ENCODE peak calls at places on chromosomes 3 and 15, in seven cellular contexts. One of them, this sample, is unnamed.

GRCh38 chr3:9949626-9950025 is 2.6 kb downstream of the PRRT3 start:
- DNase-seq in IMR-90: no peak
- DNase-seq in mesenchymal stem cell: no peak
- DNase-seq in neuronal stem cell: no peak
- DNase-seq in mesendoderm: no peak
- DNase-seq in H1: no peak
- DNase-seq in trophoblast cell: no peak
- DNase-seq in this sample: no peak

GRCh38 chr15:65902373-65902772 is 33.1 kb downstream of the RAB11A start:
- DNase-seq in IMR-90: peak; percentile 6
- DNase-seq in mesenchymal stem cell: peak; percentile 12
- DNase-seq in neuronal stem cell: no peak
- DNase-seq in mesendoderm: peak; percentile 86
- DNase-seq in H1: peak; percentile 13
- DNase-seq in trophoblast cell: peak; percentile 93
- DNase-seq in this sample: peak; percentile 81

GRCh38 chr15:75809986-75810750 is 33.1 kb upstream of the UBE2Q2 start:
- DNase-seq in IMR-90: no peak
- DNase-seq in mesenchymal stem cell: peak; percentile 13
- DNase-seq in neuronal stem cell: no peak
- DNase-seq in mesendoderm: peak; percentile 86
- DNase-seq in H1: peak; percentile 33
- DNase-seq in trophoblast cell: peak; percentile 64
- DNase-seq in this sample: peak; percentile 72

GRCh38 chr3:152325136-152325535 is 56.4 kb downstream of the MBNL1 start:
- DNase-seq in IMR-90: no peak
- DNase-seq in mesenchymal stem cell: no peak
- DNase-seq in neuronal stem cell: no peak
- DNase-seq in mesendoderm: no peak
- DNase-seq in H1: no peak
- DNase-seq in trophoblast cell: no peak
- DNase-seq in this sample: no peak

GRCh38 chr3:61615643-61616042 is 54.3 kb downstream of the PTPRG start:
- DNase-seq in IMR-90: no peak
- DNase-seq in mesenchymal stem cell: no peak
- DNase-seq in neuronal stem cell: no peak
- DNase-seq in mesendoderm: no peak
- DNase-seq in H1: no peak
- DNase-seq in trophoblast cell: no peak
- DNase-seq in this sample: no peak

GRCh38 chr3:113607219-113607596 is 74.9 kb downstream of the SIDT1 start:
- DNase-seq in IMR-90: no peak
- DNase-seq in mesenchymal stem cell: no peak
- DNase-seq in neuronal stem cell: no peak
- DNase-seq in mesendoderm: peak; percentile 26
- DNase-seq in H1: no peak
- DNase-seq in trophoblast cell: no peak
- DNase-seq in this sample: no peak

GRCh38 chr15:74196175-74196574 is 6.4 kb downstream of the STRA6 start:
- DNase-seq in IMR-90: peak; percentile 93
- DNase-seq in mesenchymal stem cell: peak; percentile 91
- DNase-seq in neuronal stem cell: no peak
- DNase-seq in mesendoderm: no peak
- DNase-seq in H1: no peak
- DNase-seq in trophoblast cell: no peak
- DNase-seq in this sample: no peak

GRCh38 chr3:13416002-13416793 is 3.9 kb downstream of the NUP210 start:
- DNase-seq in IMR-90: no peak
- DNase-seq in mesenchymal stem cell: no peak
- DNase-seq in neuronal stem cell: no peak
- DNase-seq in mesendoderm: peak; percentile 33
- DNase-seq in H1: no peak
- DNase-seq in trophoblast cell: no peak
- DNase-seq in this sample: peak; percentile 60

GRCh38 chr3:120160050-120160449 is 65.8 kb upstream of the GSK3B start:
- DNase-seq in IMR-90: peak; percentile 98
- DNase-seq in mesenchymal stem cell: peak; percentile 95
- DNase-seq in neuronal stem cell: no peak
- DNase-seq in mesendoderm: peak; percentile 95
- DNase-seq in H1: no peak
- DNase-seq in trophoblast cell: peak; percentile 99
- DNase-seq in this sample: no peak

GRCh38 chr15:88901713-88902490 is 6.6 kb upstream of the HAPLN3 start:
- DNase-seq in IMR-90: no peak
- DNase-seq in mesenchymal stem cell: no peak
- DNase-seq in neuronal stem cell: no peak
- DNase-seq in mesendoderm: no peak
- DNase-seq in H1: no peak
- DNase-seq in trophoblast cell: no peak
- DNase-seq in this sample: no peak

GRCh38 chr15:69450968-69451695 is 1.5 kb upstream of the RPLP1 start:
- DNase-seq in IMR-90: no peak
- DNase-seq in mesenchymal stem cell: no peak
- DNase-seq in neuronal stem cell: no peak
- DNase-seq in mesendoderm: no peak
- DNase-seq in H1: no peak
- DNase-seq in trophoblast cell: no peak
- DNase-seq in this sample: no peak

GRCh38 chr15:57227899-57228298 is 148.4 kb upstream of the CGNL1 start:
- DNase-seq in IMR-90: peak; percentile 73
- DNase-seq in mesenchymal stem cell: no peak
- DNase-seq in neuronal stem cell: no peak
- DNase-seq in mesendoderm: no peak
- DNase-seq in H1: no peak
- DNase-seq in trophoblast cell: no peak
- DNase-seq in this sample: no peak

GRCh38 chr15:43250785-43251184 is 15.9 kb downstream of the TGM5 start:
- DNase-seq in IMR-90: no peak
- DNase-seq in mesenchymal stem cell: no peak
- DNase-seq in neuronal stem cell: no peak
- DNase-seq in mesendoderm: no peak
- DNase-seq in H1: no peak
- DNase-seq in trophoblast cell: no peak
- DNase-seq in this sample: no peak

GRCh38 chr15:88395241-88395640 is 71.9 kb downstream of the MRPL46 start:
- DNase-seq in IMR-90: no peak
- DNase-seq in mesenchymal stem cell: no peak
- DNase-seq in neuronal stem cell: no peak
- DNase-seq in mesendoderm: no peak
- DNase-seq in H1: no peak
- DNase-seq in trophoblast cell: no peak
- DNase-seq in this sample: no peak

GRCh38 chr3:119937229-119937628 is 155.3 kb downstream of the NR1I2 start:
- DNase-seq in IMR-90: peak; percentile 10
- DNase-seq in mesenchymal stem cell: peak; percentile 20
- DNase-seq in neuronal stem cell: no peak
- DNase-seq in mesendoderm: peak; percentile 14
- DNase-seq in H1: no peak
- DNase-seq in trophoblast cell: no peak
- DNase-seq in this sample: no peak

GRCh38 chr15:65092911-65093792 is 16.6 kb downstream of the KBTBD13 start:
- DNase-seq in IMR-90: no peak
- DNase-seq in mesenchymal stem cell: no peak
- DNase-seq in neuronal stem cell: no peak
- DNase-seq in mesendoderm: no peak
- DNase-seq in H1: no peak
- DNase-seq in trophoblast cell: no peak
- DNase-seq in this sample: peak; percentile 24

GRCh38 chr3:98812851-98813374 is 49.8 kb downstream of the ST3GAL6 start:
- DNase-seq in IMR-90: peak; percentile 50
- DNase-seq in mesenchymal stem cell: peak; percentile 56
- DNase-seq in neuronal stem cell: no peak
- DNase-seq in mesendoderm: peak; percentile 38
- DNase-seq in H1: no peak
- DNase-seq in trophoblast cell: no peak
- DNase-seq in this sample: no peak

GRCh38 chr15:74540135-74540760 is 772 bp upstream of the ARID3B start:
- DNase-seq in IMR-90: peak; percentile 60
- DNase-seq in mesenchymal stem cell: peak; percentile 71
- DNase-seq in neuronal stem cell: no peak
- DNase-seq in mesendoderm: peak; percentile 41
- DNase-seq in H1: no peak
- DNase-seq in trophoblast cell: no peak
- DNase-seq in this sample: no peak

GRCh38 chr15:53675832-53676231 is 83.6 kb downstream of the WDR72 start:
- DNase-seq in IMR-90: no peak
- DNase-seq in mesenchymal stem cell: no peak
- DNase-seq in neuronal stem cell: no peak
- DNase-seq in mesendoderm: no peak
- DNase-seq in H1: no peak
- DNase-seq in trophoblast cell: peak; percentile 43
- DNase-seq in this sample: no peak

GRCh38 chr3:131141770-131142169 is 115.1 kb downstream of the NEK11 start:
- DNase-seq in IMR-90: no peak
- DNase-seq in mesenchymal stem cell: no peak
- DNase-seq in neuronal stem cell: no peak
- DNase-seq in mesendoderm: no peak
- DNase-seq in H1: no peak
- DNase-seq in trophoblast cell: no peak
- DNase-seq in this sample: no peak
- H2BK120ac ChIP-seq in IMR-90: no peak overlapping the region
- H2BK120ac ChIP-seq in mesenchymal stem cell: no peak overlapping the region
- H2BK120ac ChIP-seq in neuronal stem cell: no peak overlapping the region
- H2BK120ac ChIP-seq in mesendoderm: no peak overlapping the region
- H2BK120ac ChIP-seq in H1: no peak overlapping the region
- H2BK120ac ChIP-seq in trophoblast cell: no peak overlapping the region
- H2BK120ac ChIP-seq in this sample: no peak overlapping the region

DNA sequence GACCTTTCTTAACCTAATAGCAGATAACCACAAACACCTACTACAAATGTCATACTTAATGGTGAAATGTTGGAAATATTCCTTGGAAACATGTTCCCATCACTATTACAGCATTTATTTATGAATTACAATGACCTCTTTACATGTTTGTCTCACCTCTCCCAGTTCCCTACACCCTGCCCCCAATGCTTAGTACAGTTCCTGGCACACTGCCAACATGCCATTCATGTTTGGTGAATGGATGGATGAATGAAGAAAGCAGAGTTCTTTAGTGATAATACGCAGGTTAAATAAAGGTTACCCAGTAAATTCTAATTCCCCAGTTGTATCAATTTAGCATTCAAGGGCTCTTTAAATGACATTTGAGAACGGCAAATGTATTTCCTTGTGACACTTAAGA is 259.9 kb upstream of the ATP11B start:
- DNase-seq in IMR-90: no peak
- DNase-seq in mesenchymal stem cell: no peak
- DNase-seq in neuronal stem cell: no peak
- DNase-seq in mesendoderm: no peak
- DNase-seq in H1: no peak
- DNase-seq in trophoblast cell: no peak
- DNase-seq in this sample: no peak
- H3K4ac ChIP-seq in IMR-90: no peak overlapping the region
- H3K4ac ChIP-seq in mesenchymal stem cell: no peak overlapping the region
- H3K4ac ChIP-seq in neuronal stem cell: no peak overlapping the region
- H3K4ac ChIP-seq in mesendoderm: no peak overlapping the region
- H3K4ac ChIP-seq in H1: no peak overlapping the region
- H3K4ac ChIP-seq in trophoblast cell: no peak overlapping the region
- H3K4ac ChIP-seq in this sample: no peak overlapping the region

GRCh38 chr3:14717307-14717706 is 42.4 kb downstream of the C3orf20 start:
- DNase-seq in IMR-90: no peak
- DNase-seq in mesenchymal stem cell: no peak
- DNase-seq in neuronal stem cell: no peak
- DNase-seq in mesendoderm: peak; percentile 5
- DNase-seq in H1: no peak
- DNase-seq in trophoblast cell: no peak
- DNase-seq in this sample: no peak

GRCh38 chr3:14719006-14719405 is 44.1 kb downstream of the C3orf20 start:
- DNase-seq in IMR-90: no peak
- DNase-seq in mesenchymal stem cell: no peak
- DNase-seq in neuronal stem cell: no peak
- DNase-seq in mesendoderm: no peak
- DNase-seq in H1: no peak
- DNase-seq in trophoblast cell: no peak
- DNase-seq in this sample: no peak

GRCh38 chr3:14721126-14721864 is 46.4 kb downstream of the C3orf20 start:
- DNase-seq in IMR-90: no peak
- DNase-seq in mesenchymal stem cell: no peak
- DNase-seq in neuronal stem cell: no peak
- DNase-seq in mesendoderm: no peak
- DNase-seq in H1: no peak
- DNase-seq in trophoblast cell: no peak
- DNase-seq in this sample: no peak

GRCh38 chr3:14716593-14716992 is 41.7 kb downstream of the C3orf20 start:
- DNase-seq in IMR-90: no peak
- DNase-seq in mesenchymal stem cell: no peak
- DNase-seq in neuronal stem cell: no peak
- DNase-seq in mesendoderm: no peak
- DNase-seq in H1: no peak
- DNase-seq in trophoblast cell: no peak
- DNase-seq in this sample: no peak

DNA sequence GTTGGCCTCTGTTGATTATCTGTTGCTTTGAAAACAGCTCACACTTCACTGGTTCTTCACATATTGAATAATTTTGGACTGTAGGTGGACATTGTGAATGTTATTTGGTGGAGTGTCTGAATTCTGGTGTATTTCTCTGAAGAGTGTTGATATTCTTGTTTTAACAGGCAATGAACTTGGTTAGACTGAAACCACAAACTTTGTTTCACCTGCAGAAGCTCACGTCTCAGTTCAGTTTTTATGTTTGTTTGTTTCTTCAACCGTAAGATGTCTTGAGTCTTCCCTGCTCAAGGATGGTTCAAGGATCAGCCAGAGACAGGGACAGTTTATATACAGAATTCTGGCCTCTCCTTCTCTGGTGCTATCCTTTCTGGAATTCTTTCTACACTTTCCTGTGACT is 43.6 kb downstream of the C3orf20 start:
- DNase-seq in IMR-90: no peak
- DNase-seq in mesenchymal stem cell: no peak
- DNase-seq in neuronal stem cell: no peak
- DNase-seq in mesendoderm: no peak
- DNase-seq in H1: no peak
- DNase-seq in trophoblast cell: no peak
- DNase-seq in this sample: no peak
- H2BK5ac ChIP-seq in IMR-90: no peak overlapping the region
- H2BK5ac ChIP-seq in mesenchymal stem cell: no peak overlapping the region
- H2BK5ac ChIP-seq in neuronal stem cell: no peak overlapping the region
- H2BK5ac ChIP-seq in mesendoderm: no peak overlapping the region
- H2BK5ac ChIP-seq in H1: no peak overlapping the region
- H2BK5ac ChIP-seq in trophoblast cell: no peak overlapping the region
- H2BK5ac ChIP-seq in this sample: no peak overlapping the region

GRCh38 chr3:71308836-71309235 is 274.7 kb downstream of the FOXP1 start:
- DNase-seq in IMR-90: no peak
- DNase-seq in mesenchymal stem cell: no peak
- DNase-seq in neuronal stem cell: no peak
- DNase-seq in mesendoderm: no peak
- DNase-seq in H1: no peak
- DNase-seq in trophoblast cell: no peak
- DNase-seq in this sample: no peak

GRCh38 chr3:71309342-71309741 is 274.2 kb downstream of the FOXP1 start:
- DNase-seq in IMR-90: no peak
- DNase-seq in mesenchymal stem cell: no peak
- DNase-seq in neuronal stem cell: no peak
- DNase-seq in mesendoderm: no peak
- DNase-seq in H1: no peak
- DNase-seq in trophoblast cell: peak; percentile 62
- DNase-seq in this sample: no peak

GRCh38 chr3:71311320-71312046 is 272.0 kb downstream of the FOXP1 start:
- DNase-seq in IMR-90: no peak
- DNase-seq in mesenchymal stem cell: no peak
- DNase-seq in neuronal stem cell: no peak
- DNase-seq in mesendoderm: no peak
- DNase-seq in H1: no peak
- DNase-seq in trophoblast cell: no peak
- DNase-seq in this sample: no peak

GRCh38 chr3:71310595-71311319 is 272.8 kb downstream of the FOXP1 start:
- DNase-seq in IMR-90: peak; percentile 55
- DNase-seq in mesenchymal stem cell: peak; percentile 20
- DNase-seq in neuronal stem cell: no peak
- DNase-seq in mesendoderm: peak; percentile 81
- DNase-seq in H1: no peak
- DNase-seq in trophoblast cell: no peak
- DNase-seq in this sample: no peak

GRCh38 chr3:71309886-71310285 is 273.6 kb downstream of the FOXP1 start:
- DNase-seq in IMR-90: peak; percentile 47
- DNase-seq in mesenchymal stem cell: no peak
- DNase-seq in neuronal stem cell: no peak
- DNase-seq in mesendoderm: no peak
- DNase-seq in H1: no peak
- DNase-seq in trophoblast cell: no peak
- DNase-seq in this sample: no peak
- H2BK120ac ChIP-seq in IMR-90: no peak overlapping the region
- H2BK120ac ChIP-seq in mesenchymal stem cell: no peak overlapping the region
- H2BK120ac ChIP-seq in neuronal stem cell: no peak overlapping the region
- H2BK120ac ChIP-seq in mesendoderm: no peak overlapping the region
- H2BK120ac ChIP-seq in H1: no peak overlapping the region
- H2BK120ac ChIP-seq in trophoblast cell: no peak overlapping the region
- H2BK120ac ChIP-seq in this sample: no peak overlapping the region